ENCODE peak calls at places on chromosomes 4 and X, in four cellular contexts. One of them, this sample, is unnamed.
A peak's percentile ranks its signal among the peaks of the same experiment; 100 is the strongest.

GRCh38 chrX:66163849-66164401 is at the start of gene HEPH:
- DNase-seq in vagina: no peak
- DNase-seq in cardiac muscle cell: peak; percentile 58
- DNase-seq in dorsolateral prefrontal cortex: no peak
- DNase-seq in this sample: no peak

GRCh38 chr4:131302108-131302507 is 1847.0 kb upstream of the PCDH10 start:
- DNase-seq in vagina: no peak
- DNase-seq in cardiac muscle cell: no peak
- DNase-seq in dorsolateral prefrontal cortex: no peak
- DNase-seq in this sample: no peak

GRCh38 chr4:142645478-142646108 is 200.5 kb downstream of the INPP4B start:
- DNase-seq in vagina: no peak
- DNase-seq in cardiac muscle cell: peak; percentile 62
- DNase-seq in dorsolateral prefrontal cortex: no peak
- DNase-seq in this sample: no peak

GRCh38 chrX:44898411-44899221 is 25.6 kb downstream of the KDM6A start:
- DNase-seq in vagina: no peak
- DNase-seq in cardiac muscle cell: no peak
- DNase-seq in dorsolateral prefrontal cortex: no peak
- DNase-seq in this sample: no peak

GRCh38 chrX:117985241-117985640 is 131.4 kb downstream of the KLHL13 start:
- DNase-seq in vagina: no peak
- DNase-seq in cardiac muscle cell: peak; percentile 42
- DNase-seq in dorsolateral prefrontal cortex: no peak
- DNase-seq in this sample: no peak

GRCh38 chr4:169345207-169345788 is 74.5 kb upstream of the SH3RF1 start:
- DNase-seq in vagina: no peak
- DNase-seq in cardiac muscle cell: no peak
- DNase-seq in dorsolateral prefrontal cortex: peak; percentile 56
- DNase-seq in this sample: no peak

GRCh38 chr4:9841072-9841471 is 59.6 kb downstream of the DRD5 start:
- DNase-seq in vagina: no peak
- DNase-seq in cardiac muscle cell: no peak
- DNase-seq in dorsolateral prefrontal cortex: no peak
- DNase-seq in this sample: no peak

GRCh38 chr4:8472689-8473197 is 32.2 kb downstream of the TRMT44 start:
- DNase-seq in vagina: no peak
- DNase-seq in cardiac muscle cell: no peak
- DNase-seq in dorsolateral prefrontal cortex: no peak
- DNase-seq in this sample: no peak

GRCh38 chrX:9728271-9728670 is 37.4 kb downstream of the GPR143 start:
- DNase-seq in vagina: no peak
- DNase-seq in cardiac muscle cell: no peak
- DNase-seq in dorsolateral prefrontal cortex: no peak
- DNase-seq in this sample: no peak

GRCh38 chr4:22969314-22969896 is 276.7 kb downstream of the GBA3 start:
- DNase-seq in vagina: no peak
- DNase-seq in cardiac muscle cell: no peak
- DNase-seq in dorsolateral prefrontal cortex: no peak
- DNase-seq in this sample: no peak

GRCh38 chrX:109952050-109952449 is 50.9 kb upstream of the TMEM164 start:
- DNase-seq in vagina: no peak
- DNase-seq in cardiac muscle cell: no peak
- DNase-seq in dorsolateral prefrontal cortex: no peak
- DNase-seq in this sample: no peak

GRCh38 chr4:120725639-120726585 is 196.6 kb downstream of the PRDM5 start:
- DNase-seq in vagina: no peak
- DNase-seq in cardiac muscle cell: no peak
- DNase-seq in dorsolateral prefrontal cortex: no peak
- DNase-seq in this sample: no peak

GRCh38 chr4:186881521-186882220 is 158.0 kb upstream of the FAT1 start:
- DNase-seq in vagina: no peak
- DNase-seq in cardiac muscle cell: no peak
- DNase-seq in dorsolateral prefrontal cortex: no peak
- DNase-seq in this sample: no peak

GRCh38 chr4:162849922-162850321 is 316.8 kb downstream of the NAF1 start:
- DNase-seq in vagina: no peak
- DNase-seq in cardiac muscle cell: no peak
- DNase-seq in dorsolateral prefrontal cortex: no peak
- DNase-seq in this sample: no peak

GRCh38 chr4:122533841-122534240 is 77.3 kb upstream of the IL2 start:
- DNase-seq in vagina: no peak
- DNase-seq in cardiac muscle cell: no peak
- DNase-seq in dorsolateral prefrontal cortex: no peak
- DNase-seq in this sample: no peak

GRCh38 chr4:103996637-103997036 is 276.9 kb upstream of the TACR3 start:
- DNase-seq in vagina: no peak
- DNase-seq in cardiac muscle cell: peak; percentile 56
- DNase-seq in dorsolateral prefrontal cortex: peak; percentile 47
- DNase-seq in this sample: no peak

GRCh38 chr4:57156242-57156990 is 46.2 kb upstream of the IGFBP7 start:
- DNase-seq in vagina: no peak
- DNase-seq in cardiac muscle cell: no peak
- DNase-seq in dorsolateral prefrontal cortex: no peak
- DNase-seq in this sample: no peak

GRCh38 chr4:57158762-57159161 is 48.6 kb upstream of the IGFBP7 start:
- DNase-seq in vagina: no peak
- DNase-seq in cardiac muscle cell: no peak
- DNase-seq in dorsolateral prefrontal cortex: no peak
- DNase-seq in this sample: no peak

GRCh38 chr4:57157611-57158137 is 47.5 kb upstream of the IGFBP7 start:
- DNase-seq in vagina: no peak
- DNase-seq in cardiac muscle cell: no peak
- DNase-seq in dorsolateral prefrontal cortex: no peak
- DNase-seq in this sample: no peak

GRCh38 chr4:57159866-57160265 is 49.7 kb upstream of the IGFBP7 start:
- DNase-seq in vagina: no peak
- DNase-seq in cardiac muscle cell: no peak
- DNase-seq in dorsolateral prefrontal cortex: no peak
- DNase-seq in this sample: no peak

DNA sequence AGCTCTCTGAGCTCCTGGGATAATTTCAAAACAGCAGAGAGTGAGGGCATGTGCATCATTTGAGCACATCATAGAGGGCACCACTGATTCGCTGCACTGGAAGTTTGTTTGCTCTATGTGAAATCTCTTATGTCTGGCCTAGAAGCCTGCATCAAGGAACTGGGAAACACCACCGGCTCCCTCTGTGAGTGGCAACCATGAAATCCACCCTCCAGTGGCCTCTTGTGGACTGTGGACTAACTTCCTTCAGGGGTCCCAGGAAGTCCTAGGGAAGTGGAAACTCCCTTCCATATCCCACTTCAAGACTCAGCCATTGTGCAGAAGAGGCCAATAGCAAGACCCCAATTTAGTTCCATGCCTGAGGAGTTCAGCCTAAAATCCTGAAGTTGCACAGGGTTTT is 48.0 kb upstream of the IGFBP7 start:
- DNase-seq in vagina: no peak
- DNase-seq in cardiac muscle cell: no peak
- DNase-seq in dorsolateral prefrontal cortex: no peak
- DNase-seq in this sample: no peak
- TF ChIP-seq CTCF in vagina: no peak
- TF ChIP-seq CTCF in cardiac muscle cell: peak; percentile 12
- TF ChIP-seq CTCF in dorsolateral prefrontal cortex: no peak
- TF ChIP-seq CTCF in this sample: no peak

GRCh38 chr4:4812145-4812782 is 47.2 kb upstream of the MSX1 start:
- DNase-seq in vagina: no peak
- DNase-seq in cardiac muscle cell: no peak
- DNase-seq in dorsolateral prefrontal cortex: no peak
- DNase-seq in this sample: no peak

GRCh38 chr4:4805805-4806345 is 53.6 kb upstream of the MSX1 start:
- DNase-seq in vagina: no peak
- DNase-seq in cardiac muscle cell: no peak
- DNase-seq in dorsolateral prefrontal cortex: no peak
- DNase-seq in this sample: no peak

GRCh38 chr4:4810778-4811177 is 48.7 kb upstream of the MSX1 start:
- DNase-seq in vagina: no peak
- DNase-seq in cardiac muscle cell: no peak
- DNase-seq in dorsolateral prefrontal cortex: no peak
- DNase-seq in this sample: no peak

DNA sequence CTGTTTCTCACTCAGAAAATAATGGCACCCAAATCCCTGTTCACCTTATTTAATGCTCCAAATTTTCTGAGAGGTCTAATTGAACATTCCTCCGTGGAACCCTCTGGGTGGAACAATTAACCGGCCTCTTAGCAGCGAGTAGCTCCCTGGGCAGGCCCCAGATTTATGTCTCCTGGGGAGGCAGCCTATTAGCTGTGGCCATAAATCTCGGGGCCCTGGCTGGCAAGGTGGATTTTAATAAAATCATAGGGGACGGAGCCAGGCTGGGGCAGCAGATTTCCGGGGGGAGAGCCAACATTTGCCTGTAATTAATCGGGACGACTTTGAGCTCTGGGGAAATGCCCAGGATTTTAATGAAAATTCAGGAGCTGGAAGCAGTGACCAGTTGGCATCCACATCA is 49.1 kb upstream of the MSX1 start:
- DNase-seq in vagina: no peak
- DNase-seq in cardiac muscle cell: no peak
- DNase-seq in dorsolateral prefrontal cortex: no peak
- DNase-seq in this sample: no peak
- H3K4me3 ChIP-seq in vagina: no peak overlapping the region
- H3K4me3 ChIP-seq in cardiac muscle cell: no peak overlapping the region
- H3K4me3 ChIP-seq in dorsolateral prefrontal cortex: no peak overlapping the region
- H3K4me3 ChIP-seq in this sample: no peak overlapping the region

GRCh38 chrX:137032378-137032694 is 1.5 kb downstream of the GPR101 start:
- DNase-seq in vagina: no peak
- DNase-seq in cardiac muscle cell: no peak
- DNase-seq in dorsolateral prefrontal cortex: no peak
- DNase-seq in this sample: no peak

GRCh38 chrX:137031039-137031438 is 2.8 kb downstream of the GPR101 start:
- DNase-seq in vagina: no peak
- DNase-seq in cardiac muscle cell: no peak
- DNase-seq in dorsolateral prefrontal cortex: no peak
- DNase-seq in this sample: no peak

GRCh38 chrX:137032841-137033773 is 688 bp downstream of the GPR101 start:
- DNase-seq in vagina: no peak
- DNase-seq in cardiac muscle cell: no peak
- DNase-seq in dorsolateral prefrontal cortex: no peak
- DNase-seq in this sample: no peak

GRCh38 chrX:137033774-137034507 is at the start of gene GPR101:
- DNase-seq in vagina: no peak
- DNase-seq in cardiac muscle cell: peak; percentile 32
- DNase-seq in dorsolateral prefrontal cortex: no peak
- DNase-seq in this sample: no peak

GRCh38 chrX:137031517-137032377 is 2.0 kb downstream of the GPR101 start:
- DNase-seq in vagina: no peak
- DNase-seq in cardiac muscle cell: peak; percentile 40
- DNase-seq in dorsolateral prefrontal cortex: no peak
- DNase-seq in this sample: no peak
- H3K27me3 ChIP-seq in vagina: no peaks in the 10 kb centered on the region
- H3K27me3 ChIP-seq in cardiac muscle cell: peaks cover 88% of the 10 kb centered on the region
- H3K27me3 ChIP-seq in dorsolateral prefrontal cortex: peaks cover 70% of the 10 kb centered on the region
- H3K27me3 ChIP-seq in this sample: peaks cover 12% of the 10 kb centered on the region

GRCh38 chr4:3321295-3321889 is 28.6 kb downstream of the RGS12 start:
- DNase-seq in vagina: no peak
- DNase-seq in cardiac muscle cell: no peak
- DNase-seq in dorsolateral prefrontal cortex: peak; percentile 48
- DNase-seq in this sample: no peak
- TF ChIP-seq CTCF in vagina: no peak
- TF ChIP-seq CTCF in cardiac muscle cell: no peak
- TF ChIP-seq CTCF in dorsolateral prefrontal cortex: no peak
- TF ChIP-seq CTCF in this sample: no peak

DNA sequence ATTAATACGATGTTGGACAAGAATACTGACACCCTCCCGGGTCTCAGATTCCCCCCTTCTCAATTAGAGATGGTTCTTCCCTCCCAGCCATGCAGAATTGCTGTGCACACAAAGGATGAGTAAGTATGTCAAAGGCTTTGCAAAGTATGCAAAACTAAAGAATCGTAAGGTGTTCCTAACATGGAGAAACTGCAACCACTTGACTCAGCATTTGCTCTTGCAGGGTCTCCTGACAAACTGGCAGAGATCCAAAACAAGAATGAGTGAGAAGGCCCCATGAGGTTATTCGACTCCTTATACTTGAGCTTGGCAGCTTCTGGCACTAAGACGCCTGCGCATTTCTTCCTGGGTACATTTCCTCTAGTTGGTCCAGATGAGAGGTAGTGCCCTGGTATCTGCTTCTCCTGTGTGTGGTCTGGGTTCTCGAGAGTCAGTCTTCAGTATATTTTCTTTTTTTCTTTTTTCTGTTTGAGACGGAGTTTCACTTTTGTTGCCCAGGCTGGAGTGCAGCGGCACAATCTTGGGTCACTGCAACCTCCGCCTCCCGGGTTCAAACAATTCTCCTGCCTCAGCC is 8.2 kb downstream of the FAM184B start:
- DNase-seq in vagina: no peak
- DNase-seq in cardiac muscle cell: peak; percentile 38
- DNase-seq in dorsolateral prefrontal cortex: no peak
- DNase-seq in this sample: no peak
- H3K4me3 ChIP-seq in vagina: no peak overlapping the region
- H3K4me3 ChIP-seq in cardiac muscle cell: no peak overlapping the region
- H3K4me3 ChIP-seq in dorsolateral prefrontal cortex: no peak overlapping the region
- H3K4me3 ChIP-seq in this sample: no peak overlapping the region

GRCh38 chrX:153640045-153640686 is 6.8 kb upstream of the DUSP9 start:
- DNase-seq in vagina: no peak
- DNase-seq in cardiac muscle cell: no peak
- DNase-seq in dorsolateral prefrontal cortex: no peak
- DNase-seq in this sample: no peak

GRCh38 chrX:153641575-153642312 is 5.3 kb upstream of the DUSP9 start:
- DNase-seq in vagina: no peak
- DNase-seq in cardiac muscle cell: no peak
- DNase-seq in dorsolateral prefrontal cortex: no peak
- DNase-seq in this sample: no peak

GRCh38 chrX:153639177-153640044 is 7.6 kb upstream of the DUSP9 start:
- DNase-seq in vagina: peak; percentile 95
- DNase-seq in cardiac muscle cell: no peak
- DNase-seq in dorsolateral prefrontal cortex: no peak
- DNase-seq in this sample: no peak

GRCh38 chrX:153642313-153642654 is 4.7 kb upstream of the DUSP9 start:
- DNase-seq in vagina: no peak
- DNase-seq in cardiac muscle cell: peak; percentile 47
- DNase-seq in dorsolateral prefrontal cortex: no peak
- DNase-seq in this sample: no peak

DNA sequence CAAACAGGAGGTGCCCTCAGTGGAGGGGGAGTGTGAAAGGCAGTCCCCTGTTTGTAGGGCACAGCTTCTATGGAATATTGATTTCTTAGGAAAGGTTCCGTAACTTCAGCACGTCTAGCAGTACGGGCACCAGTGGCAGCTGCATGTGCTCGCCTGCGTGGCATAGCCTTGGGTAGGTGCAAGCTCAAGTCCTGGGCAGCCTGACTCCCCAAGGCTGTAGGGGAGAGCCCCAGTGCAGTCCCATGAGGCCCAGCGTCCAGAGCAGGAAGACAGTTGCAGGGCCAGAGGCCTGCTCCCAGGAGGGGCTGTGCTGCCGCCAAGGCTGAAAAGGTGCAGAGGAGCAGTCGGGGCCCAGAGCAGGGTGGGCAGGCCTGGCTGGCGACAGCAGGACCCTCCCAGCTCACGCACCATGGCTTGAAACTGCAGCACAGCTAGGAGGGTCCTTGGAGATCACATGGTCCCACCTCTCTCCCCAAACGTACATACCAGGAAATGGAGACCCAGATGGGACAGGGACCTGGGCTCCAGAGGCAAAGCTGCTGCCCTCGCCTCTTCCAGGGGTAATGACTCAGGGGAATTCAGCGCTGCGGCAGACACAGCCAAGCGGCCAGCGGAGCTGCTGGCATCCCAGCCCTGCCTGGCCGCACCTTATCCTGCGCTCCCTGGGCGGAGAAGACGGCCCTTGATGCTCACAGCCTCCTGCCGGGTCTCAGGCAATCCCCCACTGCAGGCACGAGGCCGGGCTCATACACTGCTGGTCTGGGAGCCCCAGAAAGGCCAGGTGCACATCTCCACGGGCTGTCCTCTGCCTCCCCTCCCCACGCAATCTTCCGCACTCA is 6.0 kb upstream of the DUSP9 start:
- DNase-seq in vagina: peak; percentile 77
- DNase-seq in cardiac muscle cell: no peak
- DNase-seq in dorsolateral prefrontal cortex: no peak
- DNase-seq in this sample: no peak
- H3K27me3 ChIP-seq in vagina: peaks cover 4% of the 10 kb centered on the region
- H3K27me3 ChIP-seq in cardiac muscle cell: peaks cover 39% of the 10 kb centered on the region
- H3K27me3 ChIP-seq in dorsolateral prefrontal cortex: peaks cover 30% of the 10 kb centered on the region
- H3K27me3 ChIP-seq in this sample: peaks cover 26% of the 10 kb centered on the region

This sample was measured in lung.